ENCODE peak calls at places on chromosomes 6 and 20, in nine cellular contexts. E is Daoy; H is activated CD4-positive, CD25-positive, alpha-beta regulatory T cell; N is AG09309; Y is stimulated activated CD8-positive, alpha-beta memory T cell treated with anti-CD3 and anti-CD28 coated beads, Interleukin-2, amount 100 ng/mL, for 1 hour; J is lung microvascular endothelial cell; M is T-cell; D is H7; A is putamen. P is an unnamed sample.

GRCh38 chr6:150717419-150717818 is 117.7 kb downstream of the PLEKHG1 start:
- DNase-seq in J (no peak), E (no peak), A (no peak), M (no peak), H (no peak), D (peak; percentile 53), Y (no peak), N (no peak), P (no peak)

GRCh38 chr6:32069460-32069859 is 31.2 kb downstream of the CYP21A2 start:
- DNase-seq in H (no peak), M (no peak), Y (no peak), D (no peak), E (no peak), A (no peak), J (no peak), N (no peak), P (no peak)

GRCh38 chr6:88165877-88166492 is at the start of gene CNR1:
- DNase-seq in N (no peak), H (no peak), J (peak; percentile 41), D (peak; percentile 76), E (peak; percentile 64), A (no peak), M (no peak), Y (no peak), P (peak; percentile 34)

GRCh38 chr6:43113431-43114260 is 37.5 kb downstream of the PTK7 start:
- DNase-seq in D (peak; percentile 56), A (no peak), N (no peak), J (no peak), Y (no peak), E (no peak), M (no peak), H (no peak), P (no peak)

GRCh38 chr6:32176476-32177181 is 745 bp upstream of the AGPAT1 start:
- DNase-seq in H (no peak), J (no peak), A (no peak), E (peak; percentile 61), M (no peak), Y (no peak), D (peak; percentile 37), N (no peak), P (no peak)

GRCh38 chr20:10673831-10674683 is at the start of gene JAG1:
- DNase-seq in N (peak; percentile 79), H (no peak), Y (peak; percentile 19), M (peak; percentile 36), D (peak; percentile 98), A (peak; percentile 92), J (peak; percentile 98), E (peak; percentile 95), P (peak; percentile 90)

GRCh38 chr20:50615407-50615806 is 75.9 kb downstream of the RIPOR3 start:
- DNase-seq in D (no peak), E (no peak), N (no peak), M (no peak), J (no peak), Y (no peak), A (no peak), H (no peak), P (no peak)

GRCh38 chr6:2381872-2382661 is 136.7 kb upstream of the GMDS start:
- DNase-seq in M (no peak), E (no peak), A (no peak), N (no peak), Y (no peak), D (no peak), H (no peak), J (no peak), P (no peak)

GRCh38 chr6:78533876-78534275 is 333.5 kb upstream of the IRAK1BP1 start:
- DNase-seq in E (no peak), N (no peak), H (no peak), M (no peak), Y (no peak), J (peak; percentile 43), D (no peak), A (no peak), P (peak; percentile 11)

GRCh38 chr6:40733290-40733689 is 146.1 kb upstream of the LRFN2 start:
- DNase-seq in M (no peak), N (no peak), E (no peak), A (no peak), D (no peak), J (peak; percentile 19), H (no peak), Y (no peak), P (peak; percentile 28)

GRCh38 chr20:17969884-17970409 is 1.1 kb downstream of the MGME1 start:
- DNase-seq in E (peak; percentile 57), N (no peak), Y (no peak), D (peak; percentile 29), H (no peak), A (peak; percentile 56), J (peak; percentile 46), M (peak; percentile 14), P (no peak)

GRCh38 chr6:5270093-5270680 is 8.9 kb downstream of the FARS2 start:
- DNase-seq in J (no peak), A (no peak), N (no peak), Y (no peak), M (no peak), E (no peak), H (no peak), D (no peak), P (no peak)

GRCh38 chr6:160160929-160161646 is 39.5 kb downstream of the SLC22A1 start:
- DNase-seq in N (no peak), A (no peak), M (no peak), H (no peak), E (no peak), D (peak; percentile 20), Y (no peak), J (no peak), P (no peak)

GRCh38 chr6:51386347-51386836 is 567.7 kb downstream of the TFAP2B start:
- DNase-seq in J (no peak), M (no peak), Y (no peak), H (no peak), D (no peak), N (no peak), A (no peak), E (no peak), P (no peak)

GRCh38 chr6:69294862-69295261 is 501.9 kb downstream of the LMBRD1 start:
- DNase-seq in M (no peak), D (no peak), J (no peak), E (no peak), Y (no peak), N (no peak), A (no peak), H (no peak), P (no peak)

GRCh38 chr6:151275566-151275965 is 35.8 kb downstream of the AKAP12 start:
- DNase-seq in A (no peak), N (no peak), Y (no peak), D (no peak), H (no peak), M (no peak), J (no peak), E (no peak), P (no peak)

GRCh38 chr20:53330744-53331143 is 262.9 kb downstream of the ZNF217 start:
- DNase-seq in J (no peak), M (no peak), A (no peak), Y (no peak), D (no peak), E (no peak), N (no peak), H (no peak), P (no peak)

GRCh38 chr6:42777126-42777822 is 4.6 kb upstream of the BICRAL start:
- DNase-seq in J (peak; percentile 46), D (no peak), A (no peak), N (no peak), Y (no peak), E (peak; percentile 40), H (no peak), M (no peak), P (no peak)

P was measured in dermis microvascular lymphatic vessel endothelial cell.